ENCODE peak calls at places on chromosomes 6 and 20, in ten cellular contexts. W is GM20000; C is GM12865; B is Daoy; P is neural progenitor cell; K is neural crest cell; M is stimulated activated CD4-positive, alpha-beta T cell treated with anti-CD3 and anti-CD28 coated beads, TNF-alpha, amount 100 ng/mL, for 24 hours; U is activated B cell treated with CpG ODN at 0.5 μM for 24 hours; E is GM23248; V is CD8-positive, alpha-beta memory T cell. Q is an unnamed sample.
A peak's percentile ranks its signal among the peaks of the same experiment; 100 is the strongest.

GRCh38 chr6:145247677-145248419 is 487.5 kb downstream of the EPM2A start:
- DNase-seq in K (no peak), E (peak; percentile 91), W (no peak), P (no peak), V (no peak), U (no peak), M (no peak), C (no peak), B (peak; percentile 64), Q (no peak)

GRCh38 chr20:18057106-18057993 is at the start of gene OVOL2:
- DNase-seq in B (peak; percentile 23), M (no peak), C (no peak), K (no peak), E (peak; percentile 12), U (no peak), P (peak; percentile 46), W (peak; percentile 39), V (no peak), Q (peak; percentile 25)

GRCh38 chr6:12535915-12536314 is 180.7 kb upstream of the PHACTR1 start:
- DNase-seq in W (no peak), U (no peak), M (no peak), C (no peak), K (no peak), E (no peak), B (no peak), P (no peak), V (no peak), Q (no peak)

GRCh38 chr6:27866370-27867050 is 45.7 kb downstream of the OR2B2 start:
- DNase-seq in P (peak; percentile 60), V (peak; percentile 31), C (peak; percentile 93), W (peak; percentile 63), U (peak; percentile 26), M (peak; percentile 52), B (peak; percentile 66), E (peak; percentile 74), K (no peak), Q (no peak)

GRCh38 chr6:121436966-121437756 is 1.7 kb downstream of the GJA1 start:
- DNase-seq in W (no peak), B (peak; percentile 75), P (peak; percentile 70), V (no peak), U (no peak), C (no peak), M (peak; percentile 14), K (peak; percentile 55), E (peak; percentile 73), Q (peak; percentile 36)

GRCh38 chr6:166476634-166477215 is 94.0 kb upstream of the MPC1 start:
- DNase-seq in M (no peak), E (no peak), B (no peak), K (no peak), W (no peak), U (no peak), V (no peak), P (no peak), C (no peak), Q (no peak)

GRCh38 chr20:12591949-12592470 is 416.8 kb upstream of the SPTLC3 start:
- DNase-seq in E (no peak), P (no peak), U (no peak), B (no peak), W (no peak), C (no peak), K (no peak), M (no peak), V (no peak), Q (no peak)

GRCh38 chr6:85670573-85670972 is 27.9 kb upstream of the SYNCRIP start:
- DNase-seq in V (no peak), U (no peak), K (no peak), E (peak; percentile 36), B (peak; percentile 22), W (no peak), P (no peak), C (no peak), M (no peak), Q (no peak)

GRCh38 chr6:161748535-161749386 is 474.9 kb upstream of the AGPAT4 start:
- DNase-seq in U (no peak), E (peak; percentile 25), W (peak; percentile 11), K (peak; percentile 80), P (peak; percentile 86), M (peak; percentile 34), V (no peak), C (peak; percentile 39), B (peak; percentile 54), Q (peak; percentile 79)

GRCh38 chr6:115666997-115667396 is 393.7 kb downstream of the FRK start:
- DNase-seq in V (no peak), C (no peak), B (no peak), W (no peak), K (no peak), U (no peak), M (no peak), E (no peak), P (no peak), Q (no peak)

GRCh38 chr20:63366658-63367360 is 5.7 kb upstream of the CHRNA4 start:
- DNase-seq in U (no peak), V (no peak), E (no peak), P (peak; percentile 44), W (no peak), B (no peak), K (no peak), M (no peak), C (no peak), Q (no peak)

GRCh38 chr6:33410711-33411631 is at the start of gene PHF1:
- DNase-seq in V (no peak), E (peak; percentile 90), W (peak; percentile 92), K (peak; percentile 51), M (no peak), U (peak; percentile 86), P (no peak), B (no peak), C (no peak), Q (no peak)

GRCh38 chr20:19692685-19693119 is 65.4 kb upstream of the RIN2 start:
- DNase-seq in V (no peak), E (peak; percentile 58), M (peak; percentile 47), W (peak; percentile 66), P (peak; percentile 61), B (peak; percentile 75), K (peak; percentile 69), U (peak; percentile 64), C (peak; percentile 41), Q (peak; percentile 13)

GRCh38 chr20:53827996-53828672 is 234.5 kb upstream of the ZNF217 start:
- DNase-seq in W (no peak), C (no peak), E (peak; percentile 92), P (no peak), V (no peak), K (no peak), B (peak; percentile 93), M (no peak), U (no peak), Q (peak; percentile 95)

GRCh38 chr20:50722466-50723155 is 8.8 kb upstream of the PARD6B start:
- DNase-seq in K (no peak), U (no peak), P (no peak), B (no peak), C (no peak), E (no peak), W (no peak), V (no peak), M (no peak), Q (no peak)

GRCh38 chr6:75481394-75481793 is 12.2 kb downstream of the FILIP1 start:
- DNase-seq in K (no peak), V (no peak), U (no peak), E (peak; percentile 19), P (no peak), C (no peak), M (no peak), W (no peak), B (no peak), Q (no peak)

GRCh38 chr20:38866265-38867061 is 59.8 kb upstream of the FAM83D start:
- DNase-seq in P (no peak), C (no peak), M (no peak), E (no peak), V (no peak), W (no peak), B (no peak), U (no peak), K (no peak), Q (no peak)

GRCh38 chr6:25576920-25577319 is 75.1 kb upstream of the SCGN start:
- DNase-seq in M (no peak), U (no peak), K (no peak), C (no peak), W (no peak), V (no peak), P (no peak), B (no peak), E (peak; percentile 6), Q (no peak)

GRCh38 chr6:149166747-149167146 is 150.8 kb upstream of the TAB2 start:
- DNase-seq in W (no peak), P (no peak), B (peak; percentile 37), V (no peak), E (no peak), K (no peak), M (no peak), U (no peak), C (no peak), Q (no peak)

GRCh38 chr6:2514965-2515543 is 235.7 kb downstream of the MYLK4 start:
- DNase-seq in B (no peak), V (no peak), U (no peak), P (no peak), E (no peak), C (no peak), W (no peak), K (no peak), M (no peak), Q (no peak)

GRCh38 chr6:33118525-33119123 is 42.8 kb downstream of the HLA-DPB1 start:
- DNase-seq in E (peak; percentile 54), M (no peak), V (no peak), B (peak; percentile 48), C (peak; percentile 66), K (no peak), U (no peak), W (no peak), P (peak; percentile 57), Q (peak; percentile 54)

Q was measured in HAP-1.